ENCODE peak calls at places on chromosomes 13 and 19, in ten cellular contexts. N, Y, F, L, S, T, I, X, G and A are unnamed samples.

GRCh38 chr19:51096473-51097165 is 11.6 kb downstream of the CTU1 start:
- DNase-seq in N (no peak), Y (peak), F (no peak), L (no peak), S (no peak), T (no peak), I (no peak), X (no peak), G (no peak), A (no peak)

GRCh38 chr13:98571955-98572662 is 4.8 kb downstream of the STK24 start:
- DNase-seq in N (no peak), Y (peak), F (no peak), L (no peak), S (no peak), T (peak), I (no peak), X (no peak), G (no peak), A (no peak)

GRCh38 chr19:40278361-40279045 is 6.6 kb downstream of the AKT2 start:
- DNase-seq in N (no peak), Y (no peak), F (no peak), L (no peak), S (no peak), T (no peak), I (no peak), X (no peak), G (no peak), A (no peak)

GRCh38 chr19:50332264-50333038 is 3.3 kb upstream of the KCNC3 start:
- DNase-seq in N (no peak), Y (peak), F (no peak), L (no peak), S (no peak), T (peak), I (no peak), X (no peak), G (no peak), A (no peak)

GRCh38 chr19:48868196-48868886 is at the start of gene PLEKHA4:
- DNase-seq in N (no peak), Y (no peak), F (peak), L (no peak), S (no peak), T (peak), I (no peak), X (no peak), G (no peak), A (peak)

GRCh38 chr13:99105160-99105559 is 95.5 kb upstream of the UBAC2 start:
- DNase-seq in N (no peak), Y (no peak), F (no peak), L (no peak), S (no peak), T (no peak), I (no peak), X (no peak), G (no peak), A (peak)

GRCh38 chr13:65336916-65337315 is 1893.2 kb downstream of the PCDH9 start:
- DNase-seq in N (no peak), Y (no peak), F (no peak), L (no peak), S (no peak), T (no peak), I (no peak), X (no peak), G (no peak), A (no peak)

GRCh38 chr13:29987340-29987739 is 136.9 kb upstream of the UBL3 start:
- DNase-seq in N (no peak), Y (no peak), F (no peak), L (no peak), S (no peak), T (no peak), I (no peak), X (no peak), G (no peak), A (no peak)